ENCODE peak calls at places on chromosomes 12 and 14, in eight cellular contexts. T, A, L, J, P, F, N and H are unnamed samples.

GRCh38 chr12:6684609-6685008 is 4.6 kb downstream of the ZNF384 start:
- DNase-seq in T (peak; percentile 27), A (no peak), L (peak; percentile 40), J (no peak), P (no peak), F (peak; percentile 69), N (peak; percentile 24), H (no peak)

GRCh38 chr12:58443981-58444371 is 476.3 kb downstream of the LRIG3 start:
- DNase-seq in T (no peak), A (peak; percentile 30), L (peak; percentile 42), J (no peak), P (peak; percentile 96), F (no peak), N (no peak), H (no peak)

GRCh38 chr12:56202838-56203237 is 13.6 kb upstream of the SMARCC2 start:
- DNase-seq in T (no peak), A (no peak), L (no peak), J (no peak), P (no peak), F (no peak), N (no peak), H (no peak)

GRCh38 chr12:48296586-48297396 is 53.9 kb downstream of the ZNF641 start:
- DNase-seq in T (peak; percentile 70), A (peak; percentile 79), L (peak; percentile 86), J (peak; percentile 78), P (peak; percentile 76), F (peak; percentile 94), N (no peak), H (no peak)

GRCh38 chr12:19972325-19973288 is 395.7 kb upstream of the PDE3A start:
- DNase-seq in T (no peak), A (no peak), L (no peak), J (no peak), P (no peak), F (no peak), N (no peak), H (no peak)

GRCh38 chr12:49032679-49033447 is 14.3 kb upstream of the PRKAG1 start:
- DNase-seq in T (no peak), A (no peak), L (no peak), J (peak; percentile 52), P (no peak), F (no peak), N (no peak), H (no peak)

GRCh38 chr14:104439625-104440024 is 139.9 kb upstream of the C14orf180 start:
- DNase-seq in T (no peak), A (no peak), L (no peak), J (no peak), P (no peak), F (no peak), N (no peak), H (no peak)

GRCh38 chr14:61462566-61463195 is 141.3 kb downstream of the PRKCH start:
- DNase-seq in T (peak; percentile 91), A (no peak), L (peak; percentile 88), J (no peak), P (peak; percentile 93), F (peak; percentile 58), N (no peak), H (no peak)

GRCh38 chr12:9651265-9651729 is 18.2 kb upstream of the CLEC2D start:
- DNase-seq in T (peak; percentile 31), A (no peak), L (peak; percentile 66), J (no peak), P (peak; percentile 56), F (peak; percentile 60), N (no peak), H (no peak)

GRCh38 chr14:89721991-89722390 is 232.5 kb downstream of the EFCAB11 start:
- DNase-seq in T (no peak), A (no peak), L (no peak), J (no peak), P (peak; percentile 9), F (no peak), N (no peak), H (no peak)

GRCh38 chr14:72736791-72737559 is 156.9 kb downstream of the DPF3 start:
- DNase-seq in T (no peak), A (no peak), L (no peak), J (peak; percentile 11), P (peak; percentile 36), F (no peak), N (no peak), H (no peak)

GRCh38 chr12:111248981-111249380 is 119.9 kb downstream of the PHETA1 start:
- DNase-seq in T (peak; percentile 72), A (no peak), L (peak; percentile 16), J (no peak), P (no peak), F (no peak), N (no peak), H (no peak)

GRCh38 chr12:54390668-54391551 is 6.4 kb upstream of the ZNF385A start:
- DNase-seq in T (peak; percentile 33), A (peak; percentile 66), L (no peak), J (peak; percentile 84), P (no peak), F (peak; percentile 95), N (no peak), H (no peak)

GRCh38 chr12:71472441-71472911 is 32.9 kb downstream of the LGR5 start:
- DNase-seq in T (no peak), A (no peak), L (no peak), J (no peak), P (no peak), F (no peak), N (no peak), H (no peak)

GRCh38 chr14:105941226-105942166 is 415.1 kb downstream of the TMEM121 start:
- DNase-seq in T (no peak), A (no peak), L (no peak), J (peak; percentile 69), P (no peak), F (no peak), N (no peak), H (peak; percentile 65)

GRCh38 chr12:11667159-11667558 is 17.7 kb downstream of the ETV6 start:
- DNase-seq in T (no peak), A (no peak), L (no peak), J (no peak), P (no peak), F (no peak), N (no peak), H (no peak)

GRCh38 chr12:11664101-11664500 is 14.6 kb downstream of the ETV6 start:
- DNase-seq in T (no peak), A (no peak), L (no peak), J (no peak), P (no peak), F (no peak), N (no peak), H (no peak)

GRCh38 chr12:11668611-11669010 is 19.1 kb downstream of the ETV6 start:
- DNase-seq in T (peak; percentile 3), A (no peak), L (no peak), J (no peak), P (no peak), F (no peak), N (no peak), H (no peak)

GRCh38 chr12:11666651-11667050 is 17.2 kb downstream of the ETV6 start:
- DNase-seq in T (no peak), A (no peak), L (no peak), J (no peak), P (no peak), F (no peak), N (no peak), H (no peak)

DNA sequence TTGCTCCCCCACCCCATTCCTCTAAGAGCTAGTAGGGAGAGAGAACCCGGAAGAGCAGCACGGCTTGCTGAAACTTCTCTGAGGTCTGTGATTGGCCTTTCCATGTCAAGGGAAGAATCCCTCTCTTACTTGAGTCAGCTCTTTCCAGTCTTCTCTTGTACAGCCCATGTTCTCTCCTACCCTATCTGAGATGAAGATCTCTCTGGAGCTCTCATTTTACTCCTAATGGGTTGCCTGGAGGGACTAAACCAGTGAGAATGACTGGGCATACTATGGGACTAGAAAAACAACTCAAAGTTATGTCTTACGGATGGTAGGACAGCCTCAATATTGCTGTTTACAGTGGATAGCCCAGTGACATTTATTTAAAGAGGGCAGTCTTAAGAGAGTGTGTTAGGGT is 16.7 kb downstream of the ETV6 start:
- DNase-seq in T (no peak), A (no peak), L (no peak), J (no peak), P (no peak), F (no peak), N (no peak), H (no peak)
- H3K4me3 ChIP-seq in T (no peak overlapping the region), A (no peak overlapping the region), L (no peak overlapping the region), J (no peak overlapping the region), P (no peak overlapping the region), F (no peak overlapping the region), N (no peak overlapping the region), H (no peak overlapping the region)

GRCh38 chr12:98417303-98417702 is 98.1 kb upstream of the TMPO start:
- DNase-seq in T (no peak), A (no peak), L (peak; percentile 42), J (no peak), P (peak; percentile 20), F (no peak), N (no peak), H (no peak)

GRCh38 chr12:98418357-98419075 is 96.9 kb upstream of the TMPO start:
- DNase-seq in T (peak; percentile 92), A (peak; percentile 89), L (peak; percentile 96), J (peak; percentile 96), P (peak; percentile 96), F (peak; percentile 60), N (no peak), H (no peak)

GRCh38 chr12:98419795-98420402 is 95.5 kb upstream of the TMPO start:
- DNase-seq in T (no peak), A (no peak), L (no peak), J (no peak), P (no peak), F (peak; percentile 15), N (no peak), H (no peak)

GRCh38 chr12:98419101-98419794 is 96.1 kb upstream of the TMPO start:
- DNase-seq in T (no peak), A (no peak), L (no peak), J (no peak), P (no peak), F (no peak), N (no peak), H (no peak)

DNA sequence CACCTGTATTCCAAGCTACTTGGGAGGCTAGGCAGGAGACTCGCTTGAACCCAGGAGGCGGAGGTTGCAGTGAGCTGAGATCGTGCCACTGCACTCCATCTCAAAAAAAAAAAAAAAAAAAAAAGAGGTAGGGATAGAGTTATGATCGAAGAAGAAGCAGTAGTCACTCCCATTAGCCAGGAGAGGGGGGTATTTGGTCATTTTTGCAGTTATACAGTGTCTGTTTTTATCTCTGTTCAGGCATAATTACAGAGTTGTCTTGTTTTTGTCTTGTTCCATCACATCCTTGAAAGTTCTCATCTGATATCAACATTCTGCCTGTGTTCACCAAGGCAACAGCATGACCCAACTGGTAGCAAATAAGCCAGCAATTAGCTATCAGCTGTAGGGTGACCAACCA is 98.5 kb upstream of the TMPO start:
- DNase-seq in T (peak; percentile 34), A (no peak), L (peak; percentile 84), J (no peak), P (peak; percentile 74), F (peak; percentile 52), N (no peak), H (no peak)
- TF ChIP-seq CTCF in T (peak; percentile 52), A (no peak), L (peak; percentile 50), J (no peak), P (peak; percentile 57), F (peak; percentile 67), N (peak; percentile 28), H (no peak)

GRCh38 chr14:38211258-38211735 is 3.6 kb downstream of the SSTR1 start:
- DNase-seq in T (no peak), A (peak; percentile 24), L (peak; percentile 11), J (peak; percentile 77), P (no peak), F (no peak), N (no peak), H (no peak)
- H3K4me3 ChIP-seq in T (no peak overlapping the region), A (no peak overlapping the region), L (peak overlapping the region; percentile 63), J (peak overlapping the region; percentile 47), P (peak overlapping the region; percentile 72), F (no peak overlapping the region), N (no peak overlapping the region), H (peak overlapping the region; percentile 32)

GRCh38 chr12:83451189-83451588 is 764.5 kb downstream of the TMTC2 start:
- DNase-seq in T (no peak), A (no peak), L (no peak), J (no peak), P (no peak), F (no peak), N (no peak), H (no peak)
- TF ChIP-seq CTCF in T (peak; percentile 29), A (no peak), L (no peak), J (no peak), P (no peak), F (no peak), N (no peak), H (no peak)